ENCODE peak calls at places on chromosomes 3 and 15, in seven cellular contexts. D is K562, J is SK-N-SH, E is HepG2, K is HCT116, L is GM12878, M is H1. Y is an unnamed sample.

GRCh38 chr3:122893754-122894668 is 99.1 kb downstream of the SLC49A4 start:
- DNase-seq in D (no peak), J (peak; percentile 49), E (peak; percentile 13), K (no peak), L (no peak), M (no peak), Y (peak; percentile 27)

GRCh38 chr15:74174966-74175270 is 1.4 kb downstream of the ISLR start:
- DNase-seq in D (no peak), J (peak; percentile 30), E (no peak), K (no peak), L (no peak), M (no peak), Y (no peak)

GRCh38 chr3:196003611-196004010 is 78.3 kb downstream of the TFRC start:
- DNase-seq in D (no peak), J (no peak), E (no peak), K (no peak), L (no peak), M (no peak), Y (no peak)

GRCh38 chr3:141231101-141231922 is at the start of gene PXYLP1:
- DNase-seq in D (peak; percentile 95), J (peak; percentile 96), E (peak; percentile 72), K (peak; percentile 36), L (peak; percentile 16), M (peak; percentile 41), Y (peak; percentile 78)

GRCh38 chr15:62482715-62483429 is 317.8 kb upstream of the C2CD4B start:
- DNase-seq in D (peak; percentile 14), J (peak; percentile 74), E (peak; percentile 48), K (peak; percentile 24), L (peak; percentile 75), M (peak; percentile 39), Y (peak; percentile 75)

GRCh38 chr3:66092175-66092990 is 53.7 kb upstream of the MAGI1 start:
- DNase-seq in D (no peak), J (peak; percentile 37), E (no peak), K (no peak), L (no peak), M (no peak), Y (no peak)

GRCh38 chr3:139353920-139354556 is 10.2 kb downstream of the MRPS22 start:
- DNase-seq in D (peak; percentile 60), J (peak; percentile 53), E (peak; percentile 62), K (peak; percentile 60), L (no peak), M (no peak), Y (peak; percentile 57)

GRCh38 chr15:90064931-90065681 is 37.2 kb downstream of the IDH2 start:
- DNase-seq in D (no peak), J (no peak), E (no peak), K (no peak), L (no peak), M (no peak), Y (no peak)

GRCh38 chr3:174125267-174125844 is 727.8 kb downstream of the NLGN1 start:
- DNase-seq in D (peak; percentile 4), J (peak; percentile 39), E (peak; percentile 2), K (peak; percentile 31), L (no peak), M (no peak), Y (peak; percentile 43)

GRCh38 chr3:32495085-32495484 is 7.6 kb downstream of the CMTM6 start:
- DNase-seq in D (no peak), J (no peak), E (no peak), K (no peak), L (no peak), M (no peak), Y (no peak)

GRCh38 chr3:127304121-127304744 is 16.4 kb upstream of the PRR20G start:
- DNase-seq in D (peak; percentile 13), J (peak; percentile 80), E (peak; percentile 69), K (peak; percentile 92), L (no peak), M (no peak), Y (no peak)

GRCh38 chr3:125055165-125055912 is 458 bp downstream of the HEG1 start:
- DNase-seq in D (peak; percentile 33), J (peak; percentile 87), E (no peak), K (no peak), L (no peak), M (no peak), Y (no peak)

GRCh38 chr15:95290376-95290973 is 1040.0 kb upstream of the NR2F2 start:
- DNase-seq in D (no peak), J (no peak), E (no peak), K (no peak), L (no peak), M (no peak), Y (no peak)

GRCh38 chr15:63497642-63498100 is 6.7 kb upstream of the USP3 start:
- DNase-seq in D (no peak), J (no peak), E (no peak), K (no peak), L (no peak), M (no peak), Y (no peak)

GRCh38 chr3:155185623-155186022 is 105.5 kb downstream of the MME start:
- DNase-seq in D (no peak), J (no peak), E (no peak), K (no peak), L (no peak), M (no peak), Y (peak; percentile 35)

GRCh38 chr3:46667061-46667621 is 26.3 kb downstream of the ALS2CL start:
- DNase-seq in D (no peak), J (peak; percentile 10), E (no peak), K (no peak), L (no peak), M (no peak), Y (no peak)

GRCh38 chr15:42160110-42160509 is 3.7 kb upstream of the PLA2G4F start:
- DNase-seq in D (no peak), J (no peak), E (no peak), K (no peak), L (no peak), M (no peak), Y (no peak)

GRCh38 chr3:68787227-68787626 is 145.1 kb downstream of the TAFA4 start:
- DNase-seq in D (no peak), J (peak; percentile 45), E (no peak), K (no peak), L (no peak), M (no peak), Y (no peak)

GRCh38 chr3:72344256-72345046 is 503.8 kb downstream of the SHQ1 start:
- DNase-seq in D (no peak), J (no peak), E (no peak), K (no peak), L (no peak), M (no peak), Y (no peak)

GRCh38 chr3:126322181-126322967 is 34.8 kb downstream of the KLF15 start:
- DNase-seq in D (no peak), J (no peak), E (peak; percentile 8), K (no peak), L (no peak), M (no peak), Y (no peak)

GRCh38 chr15:51024735-51025453 is 69.8 kb downstream of the TNFAIP8L3 start:
- DNase-seq in D (no peak), J (no peak), E (no peak), K (no peak), L (no peak), M (no peak), Y (no peak)

GRCh38 chr15:83837946-83838571 is 184.1 kb downstream of the ADAMTSL3 start:
- DNase-seq in D (no peak), J (peak; percentile 55), E (peak; percentile 5), K (peak; percentile 51), L (no peak), M (peak; percentile 36), Y (peak; percentile 30)

GRCh38 chr15:101309436-101310162 is 14.6 kb upstream of the SNRPA1 start:
- DNase-seq in D (no peak), J (no peak), E (no peak), K (no peak), L (no peak), M (no peak), Y (no peak)

GRCh38 chr15:53246996-53247395 is 456.9 kb upstream of the ONECUT1 start:
- DNase-seq in D (no peak), J (no peak), E (no peak), K (no peak), L (no peak), M (no peak), Y (no peak)

GRCh38 chr3:109900774-109901173 is 563.4 kb upstream of the DPPA4 start:
- DNase-seq in D (no peak), J (no peak), E (no peak), K (no peak), L (no peak), M (no peak), Y (no peak)

GRCh38 chr3:193959861-193960260 is 176.1 kb upstream of the HES1 start:
- DNase-seq in D (no peak), J (no peak), E (no peak), K (no peak), L (no peak), M (no peak), Y (no peak)

GRCh38 chr3:163476179-163476578 is 1602.1 kb downstream of the SI start:
- DNase-seq in D (no peak), J (no peak), E (no peak), K (peak; percentile 24), L (no peak), M (no peak), Y (no peak)

DNA sequence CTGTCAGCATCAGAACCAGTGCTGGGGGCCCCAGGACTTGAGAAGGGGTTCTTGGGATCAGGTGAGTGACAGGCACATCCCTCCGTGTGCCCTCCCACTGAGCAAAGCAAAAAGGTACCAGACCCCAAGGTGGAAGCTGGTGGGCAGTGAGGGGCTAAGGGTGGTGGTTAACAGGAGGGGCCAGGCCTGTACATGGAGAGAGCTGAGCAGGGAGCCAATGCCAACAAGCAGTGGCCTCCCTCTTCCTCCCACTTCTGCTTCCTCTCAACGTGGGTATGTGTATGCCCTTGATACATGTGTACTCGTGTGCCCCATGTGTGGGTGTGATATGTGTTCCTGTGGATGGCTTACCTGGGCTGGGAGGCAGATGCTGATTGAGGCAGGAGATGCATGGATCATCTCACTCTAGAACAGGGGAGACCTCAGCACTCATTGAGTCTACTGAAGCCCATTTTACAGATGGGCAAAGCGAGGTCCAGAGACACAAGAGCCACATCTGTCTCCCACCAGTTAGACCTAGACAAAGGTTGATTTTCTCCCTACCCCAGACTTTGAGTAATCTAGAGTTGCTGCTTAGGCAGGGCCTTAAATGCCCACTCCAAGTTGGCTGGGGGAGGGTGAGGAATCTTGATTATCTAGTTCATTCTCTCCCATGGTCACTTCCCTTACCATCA is 945 bp downstream of the VIPR1 start:
- DNase-seq in D (no peak), J (no peak), E (no peak), K (no peak), L (no peak), M (no peak), Y (no peak)
- H3K4me3 ChIP-seq in D (no peak overlapping the region), J (no peak overlapping the region), E (no peak overlapping the region), K (peak overlapping the region; percentile 63), L (no peak overlapping the region), M (peak overlapping the region; percentile 62), Y (peak overlapping the region; percentile 44)

GRCh38 chr3:86793786-86794185 is 197.2 kb downstream of the VGLL3 start:
- DNase-seq in D (no peak), J (no peak), E (peak; percentile 3), K (no peak), L (no peak), M (peak; percentile 5), Y (peak; percentile 25)
- TF ChIP-seq YY1 in D (no peak), J (no peak), E (no peak), K (no peak), L (no peak), M (no peak), Y (no peak)

GRCh38 chr3:39232859-39233258 is 40.5 kb upstream of the XIRP1 start:
- DNase-seq in D (no peak), J (no peak), E (no peak), K (no peak), L (no peak), M (no peak), Y (no peak)
- H3K4me1 ChIP-seq in D (no peaks in the 10 kb centered on the region), J (no peaks in the 10 kb centered on the region), E (no peaks in the 10 kb centered on the region), K (no peaks in the 10 kb centered on the region), L (no peaks in the 10 kb centered on the region), M (no peaks in the 10 kb centered on the region), Y (no peaks in the 10 kb centered on the region)

GRCh38 chr15:98753726-98754125 is 105.4 kb downstream of the IGF1R start:
- DNase-seq in D (no peak), J (no peak), E (no peak), K (no peak), L (no peak), M (no peak), Y (no peak)
- H3K4me3 ChIP-seq in D (no peak overlapping the region), J (peak overlapping the region; percentile 67), E (no peak overlapping the region), K (no peak overlapping the region), L (no peak overlapping the region), M (no peak overlapping the region), Y (no peak overlapping the region)

Y was measured in NT2/D1.